ENCODE peak calls at places on chromosomes 12 and 14, in five cellular contexts. Z is prostate gland, T is stomach, A is tibial nerve, X is uterus. C is an unnamed sample.
A peak's percentile ranks its signal among the peaks of the same experiment; 100 is the strongest.

GRCh38 chr12:108826115-108826806 is 31.1 kb downstream of the SSH1 start:
- DNase-seq in Z (no peak), T (no peak), A (peak; percentile 62), X (peak; percentile 63), C (no peak)

GRCh38 chr12:118058881-118059644 is 1.9 kb downstream of the WSB2 start:
- DNase-seq in Z (no peak), T (no peak), A (no peak), X (no peak), C (no peak)

GRCh38 chr14:57227083-57227482 is 41.6 kb downstream of the EXOC5 start:
- DNase-seq in Z (no peak), T (no peak), A (no peak), X (no peak), C (no peak)

GRCh38 chr12:48331389-48331788 is 19.3 kb downstream of the ZNF641 start:
- DNase-seq in Z (no peak), T (no peak), A (no peak), X (no peak), C (no peak)

GRCh38 chr12:99444859-99445316 is 202.7 kb upstream of the GARIN6 start:
- DNase-seq in Z (no peak), T (no peak), A (no peak), X (no peak), C (no peak)

GRCh38 chr14:54087376-54087775 is 130.8 kb upstream of the BMP4 start:
- DNase-seq in Z (no peak), T (no peak), A (no peak), X (no peak), C (no peak)

GRCh38 chr12:108966378-108967151 is 54.3 kb downstream of the SVOP start:
- DNase-seq in Z (no peak), T (no peak), A (no peak), X (no peak), C (no peak)

GRCh38 chr12:105451211-105451610 is 120.7 kb downstream of the C12orf75 start:
- DNase-seq in Z (no peak), T (no peak), A (peak; percentile 44), X (no peak), C (no peak)

GRCh38 chr12:109385339-109386078 is 37.8 kb downstream of the MYO1H start:
- DNase-seq in Z (no peak), T (no peak), A (peak; percentile 19), X (peak; percentile 29), C (no peak)

GRCh38 chr14:104650057-104650980 is 39.1 kb upstream of the INF2 start:
- DNase-seq in Z (peak; percentile 36), T (peak; percentile 69), A (peak; percentile 78), X (peak; percentile 57), C (no peak)

DNA sequence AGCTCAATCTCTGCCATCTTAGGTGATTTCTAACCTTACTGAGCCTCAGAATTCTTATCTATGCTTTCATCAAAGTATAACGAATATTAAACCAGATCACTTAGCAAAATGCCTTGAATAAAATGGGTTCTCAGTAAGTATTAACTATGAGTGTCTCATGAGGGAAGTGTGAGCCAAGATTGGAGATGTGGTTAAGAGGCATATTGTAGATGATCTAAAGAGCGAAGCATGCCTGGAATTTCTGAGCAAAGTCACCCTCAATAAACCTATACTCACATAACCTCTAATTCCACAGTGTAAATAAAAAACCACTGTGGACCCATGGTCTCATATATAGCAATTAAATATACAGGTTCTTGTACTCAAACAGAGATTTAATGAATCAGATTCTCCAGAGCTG is 193.1 kb upstream of the FSCB start:
- DNase-seq in Z (no peak), T (no peak), A (no peak), X (no peak), C (no peak)
- H3K27ac ChIP-seq in Z (no peak overlapping the region), T (no peak overlapping the region), A (no peak overlapping the region), X (no peak overlapping the region), C (no peak overlapping the region)

DNA sequence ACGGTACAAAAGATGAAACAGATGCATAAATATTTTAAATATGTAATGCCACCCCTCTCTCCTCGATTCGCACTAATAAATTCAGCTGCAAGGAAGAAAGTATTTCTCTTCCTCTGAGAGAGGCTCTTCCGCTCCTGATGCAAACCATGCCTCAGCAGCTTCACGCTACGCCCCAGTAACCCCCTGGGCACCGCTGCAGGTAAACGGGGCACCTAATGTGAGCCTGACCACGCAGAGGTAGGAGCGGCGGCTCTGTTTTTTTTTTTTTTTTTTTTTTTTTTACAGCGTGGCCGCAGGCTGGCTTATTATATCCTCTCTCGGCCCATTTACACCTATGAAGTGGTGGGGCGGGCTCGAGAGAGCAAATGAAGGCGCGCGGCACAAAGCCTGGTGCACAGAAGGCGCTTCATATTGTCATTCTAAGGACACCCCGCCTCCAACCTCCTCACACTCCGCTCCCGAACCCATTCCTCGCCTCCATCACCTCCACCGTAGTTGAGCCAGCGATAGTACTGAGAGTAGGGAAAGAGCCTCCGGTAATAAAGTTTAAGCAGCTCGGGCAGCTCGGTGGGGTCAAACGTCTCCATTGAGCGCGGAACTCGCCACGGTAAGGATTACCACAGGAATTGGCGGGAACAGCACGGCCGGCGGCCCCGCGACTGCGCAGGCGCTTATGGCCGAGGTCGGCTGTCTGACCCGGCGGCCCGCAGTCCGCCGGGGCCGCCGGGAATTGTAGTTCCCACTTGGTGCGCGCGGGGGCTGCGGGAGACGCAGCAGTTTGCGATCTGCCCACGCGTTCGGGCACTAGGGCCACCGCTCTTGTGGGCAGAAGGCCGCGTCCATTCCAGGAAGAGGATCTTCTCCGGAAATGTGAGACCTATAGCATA is at the start of gene PRIM1:
- DNase-seq in Z (peak; percentile 71), T (peak; percentile 86), A (peak; percentile 51), X (peak; percentile 73), C (no peak)
- TF ChIP-seq POLR2A in Z (peak; percentile 48), T (no peak), A (no peak), X (peak; percentile 44), C (no peak)

DNA sequence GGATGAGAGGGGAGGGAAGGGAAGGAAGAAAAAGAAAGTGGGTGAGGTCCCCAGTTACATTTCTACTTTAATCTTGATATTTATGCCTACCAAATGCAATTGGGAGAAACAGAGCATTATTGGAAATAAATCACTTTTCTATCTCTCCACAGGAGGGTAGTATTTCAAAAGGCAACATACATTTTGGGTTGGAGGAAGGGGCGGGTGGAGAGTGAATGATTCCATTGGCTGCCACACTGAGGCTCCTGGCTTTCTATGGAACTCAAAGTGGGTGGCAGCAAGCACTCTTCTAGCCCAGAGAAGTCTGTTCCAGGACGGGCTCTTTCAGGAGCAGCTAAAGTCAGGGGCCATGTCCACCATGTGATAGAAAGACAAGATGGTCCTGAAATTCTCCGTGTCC is 441.3 kb downstream of the DAD1 start:
- DNase-seq in Z (no peak), T (no peak), A (no peak), X (no peak), C (no peak)
- TF ChIP-seq CTCF in Z (no peak), T (no peak), A (no peak), X (no peak), C (no peak)

GRCh38 chr12:50258167-50258551 is 25.2 kb downstream of the LIMA1 start:
- DNase-seq in Z (peak; percentile 69), T (no peak), A (peak; percentile 61), X (no peak), C (no peak)
- H3K27ac ChIP-seq in Z (peak overlapping the region; percentile 69), T (peak overlapping the region; percentile 69), A (peak overlapping the region; percentile 65), X (peak overlapping the region; percentile 87), C (peak overlapping the region; percentile 74)

C was measured in esophagus squamous epithelium.